ENCODE peak calls at places on chromosomes 13 and 19, in nine cellular contexts. One of them, this sample, is unnamed.
A peak's percentile ranks its signal among the peaks of the same experiment; 100 is the strongest.

GRCh38 chr19:49533551-49534488 is 6.0 kb downstream of the RCN3 start:
- DNase-seq in colonic mucosa: peak; percentile 61
- DNase-seq in tibial nerve: peak; percentile 79
- DNase-seq in brain microvascular endothelial cell: peak; percentile 44
- DNase-seq in osteoblast: peak; percentile 93
- DNase-seq in AG04450: no peak
- DNase-seq in CD4-positive, alpha-beta T cell: peak; percentile 72
- DNase-seq in activated CD8-positive, alpha-beta T cell treated with anti-CD3 and anti-CD28 coated beads for 36 hours: peak; percentile 88
- DNase-seq in left ventricle myocardium inferior: peak; percentile 81
- DNase-seq in this sample: peak; percentile 84

GRCh38 chr19:5340637-5341447 is at the start of gene PTPRS:
- DNase-seq in colonic mucosa: peak; percentile 61
- DNase-seq in tibial nerve: peak; percentile 38
- DNase-seq in brain microvascular endothelial cell: peak; percentile 64
- DNase-seq in osteoblast: peak; percentile 100
- DNase-seq in AG04450: peak; percentile 24
- DNase-seq in CD4-positive, alpha-beta T cell: peak; percentile 37
- DNase-seq in activated CD8-positive, alpha-beta T cell treated with anti-CD3 and anti-CD28 coated beads for 36 hours: peak; percentile 79
- DNase-seq in left ventricle myocardium inferior: peak; percentile 79
- DNase-seq in this sample: peak; percentile 84

GRCh38 chr13:90105881-90106496 is 1241.5 kb upstream of the MIR17HG start:
- DNase-seq in colonic mucosa: no peak
- DNase-seq in tibial nerve: no peak
- DNase-seq in brain microvascular endothelial cell: peak; percentile 2
- DNase-seq in osteoblast: no peak
- DNase-seq in AG04450: no peak
- DNase-seq in CD4-positive, alpha-beta T cell: no peak
- DNase-seq in activated CD8-positive, alpha-beta T cell treated with anti-CD3 and anti-CD28 coated beads for 36 hours: no peak
- DNase-seq in left ventricle myocardium inferior: no peak
- DNase-seq in this sample: no peak

GRCh38 chr19:19526581-19527370 is 1.9 kb upstream of the YJEFN3 start:
- DNase-seq in colonic mucosa: no peak
- DNase-seq in tibial nerve: no peak
- DNase-seq in brain microvascular endothelial cell: no peak
- DNase-seq in osteoblast: peak; percentile 83
- DNase-seq in AG04450: no peak
- DNase-seq in CD4-positive, alpha-beta T cell: no peak
- DNase-seq in activated CD8-positive, alpha-beta T cell treated with anti-CD3 and anti-CD28 coated beads for 36 hours: peak; percentile 25
- DNase-seq in left ventricle myocardium inferior: no peak
- DNase-seq in this sample: peak; percentile 60

GRCh38 chr19:20325151-20325550 is 158.1 kb downstream of the ZNF486 start:
- DNase-seq in colonic mucosa: no peak
- DNase-seq in tibial nerve: no peak
- DNase-seq in brain microvascular endothelial cell: no peak
- DNase-seq in osteoblast: no peak
- DNase-seq in AG04450: no peak
- DNase-seq in CD4-positive, alpha-beta T cell: no peak
- DNase-seq in activated CD8-positive, alpha-beta T cell treated with anti-CD3 and anti-CD28 coated beads for 36 hours: peak; percentile 17
- DNase-seq in left ventricle myocardium inferior: no peak
- DNase-seq in this sample: no peak

GRCh38 chr13:100836696-100837095 is 162.1 kb upstream of the TMTC4 start:
- DNase-seq in colonic mucosa: no peak
- DNase-seq in tibial nerve: no peak
- DNase-seq in brain microvascular endothelial cell: peak; percentile 84
- DNase-seq in osteoblast: peak; percentile 56
- DNase-seq in AG04450: no peak
- DNase-seq in CD4-positive, alpha-beta T cell: no peak
- DNase-seq in activated CD8-positive, alpha-beta T cell treated with anti-CD3 and anti-CD28 coated beads for 36 hours: no peak
- DNase-seq in left ventricle myocardium inferior: no peak
- DNase-seq in this sample: no peak

GRCh38 chr19:5436101-5436947 is 18.9 kb upstream of the ZNRF4 start:
- DNase-seq in colonic mucosa: no peak
- DNase-seq in tibial nerve: no peak
- DNase-seq in brain microvascular endothelial cell: peak; percentile 34
- DNase-seq in osteoblast: peak; percentile 97
- DNase-seq in AG04450: peak; percentile 55
- DNase-seq in CD4-positive, alpha-beta T cell: no peak
- DNase-seq in activated CD8-positive, alpha-beta T cell treated with anti-CD3 and anti-CD28 coated beads for 36 hours: no peak
- DNase-seq in left ventricle myocardium inferior: no peak
- DNase-seq in this sample: no peak

GRCh38 chr19:55491546-55492360 is 3.5 kb downstream of the SSC5D start:
- DNase-seq in colonic mucosa: no peak
- DNase-seq in tibial nerve: no peak
- DNase-seq in brain microvascular endothelial cell: no peak
- DNase-seq in osteoblast: peak; percentile 84
- DNase-seq in AG04450: no peak
- DNase-seq in CD4-positive, alpha-beta T cell: no peak
- DNase-seq in activated CD8-positive, alpha-beta T cell treated with anti-CD3 and anti-CD28 coated beads for 36 hours: no peak
- DNase-seq in left ventricle myocardium inferior: no peak
- DNase-seq in this sample: no peak

GRCh38 chr13:19782049-19782726 is 557 bp downstream of the PSPC1 start:
- DNase-seq in colonic mucosa: peak; percentile 46
- DNase-seq in tibial nerve: peak; percentile 36
- DNase-seq in brain microvascular endothelial cell: peak; percentile 36
- DNase-seq in osteoblast: peak; percentile 90
- DNase-seq in AG04450: no peak
- DNase-seq in CD4-positive, alpha-beta T cell: peak; percentile 31
- DNase-seq in activated CD8-positive, alpha-beta T cell treated with anti-CD3 and anti-CD28 coated beads for 36 hours: peak; percentile 64
- DNase-seq in left ventricle myocardium inferior: peak; percentile 59
- DNase-seq in this sample: peak; percentile 42

GRCh38 chr19:4057913-4058695 is 8.6 kb downstream of the ZBTB7A start:
- DNase-seq in colonic mucosa: peak; percentile 84
- DNase-seq in tibial nerve: peak; percentile 87
- DNase-seq in brain microvascular endothelial cell: peak; percentile 80
- DNase-seq in osteoblast: peak; percentile 100
- DNase-seq in AG04450: peak; percentile 48
- DNase-seq in CD4-positive, alpha-beta T cell: no peak
- DNase-seq in activated CD8-positive, alpha-beta T cell treated with anti-CD3 and anti-CD28 coated beads for 36 hours: peak; percentile 82
- DNase-seq in left ventricle myocardium inferior: peak; percentile 84
- DNase-seq in this sample: no peak

GRCh38 chr13:89514534-89515312 is 1832.8 kb upstream of the MIR17HG start:
- DNase-seq in colonic mucosa: no peak
- DNase-seq in tibial nerve: no peak
- DNase-seq in brain microvascular endothelial cell: peak; percentile 1
- DNase-seq in osteoblast: no peak
- DNase-seq in AG04450: peak; percentile 11
- DNase-seq in CD4-positive, alpha-beta T cell: no peak
- DNase-seq in activated CD8-positive, alpha-beta T cell treated with anti-CD3 and anti-CD28 coated beads for 36 hours: no peak
- DNase-seq in left ventricle myocardium inferior: no peak
- DNase-seq in this sample: no peak

GRCh38 chr19:18160792-18161690 is 8.1 kb downstream of the PIK3R2 start:
- DNase-seq in colonic mucosa: peak; percentile 79
- DNase-seq in tibial nerve: peak; percentile 51
- DNase-seq in brain microvascular endothelial cell: no peak
- DNase-seq in osteoblast: peak; percentile 100
- DNase-seq in AG04450: no peak
- DNase-seq in CD4-positive, alpha-beta T cell: peak; percentile 66
- DNase-seq in activated CD8-positive, alpha-beta T cell treated with anti-CD3 and anti-CD28 coated beads for 36 hours: peak; percentile 74
- DNase-seq in left ventricle myocardium inferior: peak; percentile 71
- DNase-seq in this sample: peak; percentile 94

GRCh38 chr13:37747071-37747612 is 122.4 kb downstream of the TRPC4 start:
- DNase-seq in colonic mucosa: no peak
- DNase-seq in tibial nerve: no peak
- DNase-seq in brain microvascular endothelial cell: peak; percentile 65
- DNase-seq in osteoblast: peak; percentile 31
- DNase-seq in AG04450: peak; percentile 34
- DNase-seq in CD4-positive, alpha-beta T cell: no peak
- DNase-seq in activated CD8-positive, alpha-beta T cell treated with anti-CD3 and anti-CD28 coated beads for 36 hours: no peak
- DNase-seq in left ventricle myocardium inferior: no peak
- DNase-seq in this sample: no peak

GRCh38 chr13:78978381-78978998 is 319.5 kb upstream of the OBI1 start:
- DNase-seq in colonic mucosa: peak; percentile 43
- DNase-seq in tibial nerve: peak; percentile 85
- DNase-seq in brain microvascular endothelial cell: peak; percentile 68
- DNase-seq in osteoblast: no peak
- DNase-seq in AG04450: peak; percentile 29
- DNase-seq in CD4-positive, alpha-beta T cell: peak; percentile 5
- DNase-seq in activated CD8-positive, alpha-beta T cell treated with anti-CD3 and anti-CD28 coated beads for 36 hours: peak; percentile 55
- DNase-seq in left ventricle myocardium inferior: no peak
- DNase-seq in this sample: peak; percentile 39

GRCh38 chr13:99294198-99294597 is 13.0 kb downstream of the GPR183 start:
- DNase-seq in colonic mucosa: no peak
- DNase-seq in tibial nerve: no peak
- DNase-seq in brain microvascular endothelial cell: no peak
- DNase-seq in osteoblast: no peak
- DNase-seq in AG04450: no peak
- DNase-seq in CD4-positive, alpha-beta T cell: no peak
- DNase-seq in activated CD8-positive, alpha-beta T cell treated with anti-CD3 and anti-CD28 coated beads for 36 hours: no peak
- DNase-seq in left ventricle myocardium inferior: no peak
- DNase-seq in this sample: no peak

GRCh38 chr13:69168436-69168835 is 939.2 kb upstream of the ATXN8OS start:
- DNase-seq in colonic mucosa: no peak
- DNase-seq in tibial nerve: no peak
- DNase-seq in brain microvascular endothelial cell: no peak
- DNase-seq in osteoblast: no peak
- DNase-seq in AG04450: no peak
- DNase-seq in CD4-positive, alpha-beta T cell: no peak
- DNase-seq in activated CD8-positive, alpha-beta T cell treated with anti-CD3 and anti-CD28 coated beads for 36 hours: no peak
- DNase-seq in left ventricle myocardium inferior: no peak
- DNase-seq in this sample: no peak

GRCh38 chr13:29801737-29802305 is 48.6 kb downstream of the UBL3 start:
- DNase-seq in colonic mucosa: no peak
- DNase-seq in tibial nerve: no peak
- DNase-seq in brain microvascular endothelial cell: no peak
- DNase-seq in osteoblast: no peak
- DNase-seq in AG04450: no peak
- DNase-seq in CD4-positive, alpha-beta T cell: no peak
- DNase-seq in activated CD8-positive, alpha-beta T cell treated with anti-CD3 and anti-CD28 coated beads for 36 hours: no peak
- DNase-seq in left ventricle myocardium inferior: no peak
- DNase-seq in this sample: no peak
- TF ChIP-seq CTCF in colonic mucosa: no peak
- TF ChIP-seq CTCF in tibial nerve: no peak
- TF ChIP-seq CTCF in brain microvascular endothelial cell: no peak
- TF ChIP-seq CTCF in osteoblast: no peak
- TF ChIP-seq CTCF in AG04450: peak; percentile 5
- TF ChIP-seq CTCF in CD4-positive, alpha-beta T cell: no peak
- TF ChIP-seq CTCF in activated CD8-positive, alpha-beta T cell treated with anti-CD3 and anti-CD28 coated beads for 36 hours: no peak
- TF ChIP-seq CTCF in left ventricle myocardium inferior: no peak
- TF ChIP-seq CTCF in this sample: peak; percentile 26

GRCh38 chr13:112587359-112587766 is 590 bp downstream of the TUBGCP3 start:
- DNase-seq in colonic mucosa: peak; percentile 87
- DNase-seq in tibial nerve: peak; percentile 62
- DNase-seq in brain microvascular endothelial cell: peak; percentile 74
- DNase-seq in osteoblast: peak; percentile 98
- DNase-seq in AG04450: peak; percentile 67
- DNase-seq in CD4-positive, alpha-beta T cell: peak; percentile 49
- DNase-seq in activated CD8-positive, alpha-beta T cell treated with anti-CD3 and anti-CD28 coated beads for 36 hours: peak; percentile 76
- DNase-seq in left ventricle myocardium inferior: peak; percentile 85
- DNase-seq in this sample: peak; percentile 84

GRCh38 chr13:112586334-112586733 is 1.6 kb downstream of the TUBGCP3 start:
- DNase-seq in colonic mucosa: no peak
- DNase-seq in tibial nerve: no peak
- DNase-seq in brain microvascular endothelial cell: no peak
- DNase-seq in osteoblast: no peak
- DNase-seq in AG04450: no peak
- DNase-seq in CD4-positive, alpha-beta T cell: no peak
- DNase-seq in activated CD8-positive, alpha-beta T cell treated with anti-CD3 and anti-CD28 coated beads for 36 hours: no peak
- DNase-seq in left ventricle myocardium inferior: no peak
- DNase-seq in this sample: no peak

GRCh38 chr13:112588490-112589297 is 741 bp upstream of the TUBGCP3 start:
- DNase-seq in colonic mucosa: no peak
- DNase-seq in tibial nerve: no peak
- DNase-seq in brain microvascular endothelial cell: no peak
- DNase-seq in osteoblast: no peak
- DNase-seq in AG04450: no peak
- DNase-seq in CD4-positive, alpha-beta T cell: no peak
- DNase-seq in activated CD8-positive, alpha-beta T cell treated with anti-CD3 and anti-CD28 coated beads for 36 hours: peak; percentile 31
- DNase-seq in left ventricle myocardium inferior: no peak
- DNase-seq in this sample: no peak

GRCh38 chr13:112583592-112584277 is 4.2 kb downstream of the TUBGCP3 start:
- DNase-seq in colonic mucosa: peak; percentile 43
- DNase-seq in tibial nerve: peak; percentile 64
- DNase-seq in brain microvascular endothelial cell: no peak
- DNase-seq in osteoblast: no peak
- DNase-seq in AG04450: no peak
- DNase-seq in CD4-positive, alpha-beta T cell: no peak
- DNase-seq in activated CD8-positive, alpha-beta T cell treated with anti-CD3 and anti-CD28 coated beads for 36 hours: no peak
- DNase-seq in left ventricle myocardium inferior: peak; percentile 34
- DNase-seq in this sample: peak; percentile 62

DNA sequence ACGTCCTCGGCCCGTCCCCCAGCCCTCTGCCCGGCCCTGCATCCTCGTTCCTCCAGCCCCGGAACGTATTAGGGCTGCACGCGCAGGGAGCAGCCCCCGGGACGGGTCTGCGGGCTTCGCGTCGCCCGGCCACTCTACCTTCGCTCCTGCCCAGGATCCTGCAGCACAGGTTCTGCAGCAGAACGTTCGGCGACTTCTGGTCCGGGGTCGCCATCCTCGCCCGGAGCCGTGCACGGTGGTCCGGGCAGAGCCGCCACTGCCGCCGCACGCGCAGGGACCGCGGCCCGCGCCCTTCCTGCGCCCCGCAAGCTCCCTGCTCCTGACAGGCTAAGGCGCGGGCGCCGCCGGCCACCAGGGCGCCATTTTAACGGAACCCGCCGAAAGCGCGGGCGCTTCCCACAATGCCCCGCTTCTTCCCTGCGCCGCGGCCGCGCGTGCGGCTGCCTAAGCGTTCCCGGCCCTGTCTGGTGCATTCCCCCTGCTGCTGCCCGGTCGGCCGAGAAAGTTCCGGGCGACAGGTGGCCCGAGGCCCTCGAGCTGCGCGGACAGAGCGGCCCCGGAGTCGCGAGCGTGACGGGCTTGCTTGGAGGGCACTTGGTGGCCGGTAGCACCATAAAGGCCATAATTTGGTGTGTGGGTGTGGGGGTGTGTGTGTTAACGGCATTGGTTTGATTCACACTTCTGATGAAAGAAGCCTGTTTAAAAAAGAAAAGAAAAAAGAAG is at the start of gene TUBGCP3:
- DNase-seq in colonic mucosa: peak; percentile 81
- DNase-seq in tibial nerve: peak; percentile 59
- DNase-seq in brain microvascular endothelial cell: peak; percentile 61
- DNase-seq in osteoblast: peak; percentile 97
- DNase-seq in AG04450: peak; percentile 41
- DNase-seq in CD4-positive, alpha-beta T cell: peak; percentile 68
- DNase-seq in activated CD8-positive, alpha-beta T cell treated with anti-CD3 and anti-CD28 coated beads for 36 hours: peak; percentile 81
- DNase-seq in left ventricle myocardium inferior: peak; percentile 88
- DNase-seq in this sample: peak; percentile 92
- TF ChIP-seq CTCF in colonic mucosa: no peak
- TF ChIP-seq CTCF in tibial nerve: no peak
- TF ChIP-seq CTCF in brain microvascular endothelial cell: no peak
- TF ChIP-seq CTCF in osteoblast: no peak
- TF ChIP-seq CTCF in AG04450: no peak
- TF ChIP-seq CTCF in CD4-positive, alpha-beta T cell: no peak
- TF ChIP-seq CTCF in activated CD8-positive, alpha-beta T cell treated with anti-CD3 and anti-CD28 coated beads for 36 hours: no peak
- TF ChIP-seq CTCF in left ventricle myocardium inferior: peak; percentile 40
- TF ChIP-seq CTCF in this sample: no peak

GRCh38 chr19:13029893-13030292 is 34.6 kb downstream of the NFIX start:
- DNase-seq in colonic mucosa: no peak
- DNase-seq in tibial nerve: no peak
- DNase-seq in brain microvascular endothelial cell: no peak
- DNase-seq in osteoblast: peak; percentile 51
- DNase-seq in AG04450: no peak
- DNase-seq in CD4-positive, alpha-beta T cell: no peak
- DNase-seq in activated CD8-positive, alpha-beta T cell treated with anti-CD3 and anti-CD28 coated beads for 36 hours: peak; percentile 54
- DNase-seq in left ventricle myocardium inferior: no peak
- DNase-seq in this sample: no peak
- TF ChIP-seq CTCF in colonic mucosa: peak; percentile 45
- TF ChIP-seq CTCF in tibial nerve: no peak
- TF ChIP-seq CTCF in brain microvascular endothelial cell: peak; percentile 64
- TF ChIP-seq CTCF in osteoblast: peak; percentile 56
- TF ChIP-seq CTCF in AG04450: peak; percentile 38
- TF ChIP-seq CTCF in CD4-positive, alpha-beta T cell: no peak
- TF ChIP-seq CTCF in activated CD8-positive, alpha-beta T cell treated with anti-CD3 and anti-CD28 coated beads for 36 hours: peak; percentile 58
- TF ChIP-seq CTCF in left ventricle myocardium inferior: peak; percentile 55
- TF ChIP-seq CTCF in this sample: peak; percentile 61

GRCh38 chr19:51976852-51977251 is 9.8 kb downstream of the ZNF350 start:
- DNase-seq in colonic mucosa: no peak
- DNase-seq in tibial nerve: no peak
- DNase-seq in brain microvascular endothelial cell: no peak
- DNase-seq in osteoblast: no peak
- DNase-seq in AG04450: no peak
- DNase-seq in CD4-positive, alpha-beta T cell: no peak
- DNase-seq in activated CD8-positive, alpha-beta T cell treated with anti-CD3 and anti-CD28 coated beads for 36 hours: no peak
- DNase-seq in left ventricle myocardium inferior: no peak
- DNase-seq in this sample: no peak
- TF ChIP-seq CTCF in colonic mucosa: no peak
- TF ChIP-seq CTCF in tibial nerve: no peak
- TF ChIP-seq CTCF in brain microvascular endothelial cell: no peak
- TF ChIP-seq CTCF in osteoblast: no peak
- TF ChIP-seq CTCF in AG04450: no peak
- TF ChIP-seq CTCF in CD4-positive, alpha-beta T cell: no peak
- TF ChIP-seq CTCF in activated CD8-positive, alpha-beta T cell treated with anti-CD3 and anti-CD28 coated beads for 36 hours: no peak
- TF ChIP-seq CTCF in left ventricle myocardium inferior: no peak
- TF ChIP-seq CTCF in this sample: no peak

This sample was measured in GM10248.